ENCODE peak calls at places on chromosomes 1 and 21, in six cellular contexts. One of them, this sample, is unnamed. For H3K4me1 and H3K9me3, the result is how much of the 10 kb centered on the place peaks cover.

GRCh38 chr1:4974981-4975685 is 320.7 kb downstream of the AJAP1 start:
- DNase-seq in lower lobe of right lung: no peak
- DNase-seq in HCT116: no peak
- DNase-seq in endodermal cell: no peak
- DNase-seq in upper lobe of right lung: no peak
- DNase-seq in CD8-positive, alpha-beta T cell: peak
- DNase-seq in this sample: no peak

GRCh38 chr1:44693159-44693558 is 18.6 kb downstream of the ARMH1 start:
- DNase-seq in lower lobe of right lung: no peak
- DNase-seq in HCT116: no peak
- DNase-seq in endodermal cell: no peak
- DNase-seq in upper lobe of right lung: peak
- DNase-seq in CD8-positive, alpha-beta T cell: no peak
- DNase-seq in this sample: no peak

GRCh38 chr1:54342764-54343687 is 63.2 kb downstream of the SSBP3 start:
- DNase-seq in lower lobe of right lung: no peak
- DNase-seq in HCT116: no peak
- DNase-seq in endodermal cell: peak
- DNase-seq in upper lobe of right lung: no peak
- DNase-seq in CD8-positive, alpha-beta T cell: no peak
- DNase-seq in this sample: no peak

GRCh38 chr1:108200627-108201106 is 524 bp upstream of the SLC25A24 start:
- DNase-seq in lower lobe of right lung: no peak
- DNase-seq in HCT116: peak
- DNase-seq in endodermal cell: peak
- DNase-seq in upper lobe of right lung: no peak
- DNase-seq in CD8-positive, alpha-beta T cell: peak
- DNase-seq in this sample: peak

GRCh38 chr1:83086986-83087512 is 911.9 kb downstream of the TTLL7 start:
- DNase-seq in lower lobe of right lung: no peak
- DNase-seq in HCT116: no peak
- DNase-seq in endodermal cell: no peak
- DNase-seq in upper lobe of right lung: no peak
- DNase-seq in CD8-positive, alpha-beta T cell: no peak
- DNase-seq in this sample: no peak

GRCh38 chr1:244207042-244207934 is 156.2 kb downstream of the ZBTB18 start:
- DNase-seq in lower lobe of right lung: no peak
- DNase-seq in HCT116: no peak
- DNase-seq in endodermal cell: no peak
- DNase-seq in upper lobe of right lung: no peak
- DNase-seq in CD8-positive, alpha-beta T cell: no peak
- DNase-seq in this sample: no peak

GRCh38 chr1:165876121-165876520 is 48.7 kb downstream of the UCK2 start:
- DNase-seq in lower lobe of right lung: no peak
- DNase-seq in HCT116: no peak
- DNase-seq in endodermal cell: no peak
- DNase-seq in upper lobe of right lung: no peak
- DNase-seq in CD8-positive, alpha-beta T cell: no peak
- DNase-seq in this sample: no peak

GRCh38 chr1:221431068-221431651 is 310.7 kb downstream of the DUSP10 start:
- DNase-seq in lower lobe of right lung: no peak
- DNase-seq in HCT116: no peak
- DNase-seq in endodermal cell: no peak
- DNase-seq in upper lobe of right lung: no peak
- DNase-seq in CD8-positive, alpha-beta T cell: no peak
- DNase-seq in this sample: no peak

GRCh38 chr1:153349363-153350340 is 1.0 kb upstream of the PGLYRP4 start:
- DNase-seq in lower lobe of right lung: no peak
- DNase-seq in HCT116: no peak
- DNase-seq in endodermal cell: peak
- DNase-seq in upper lobe of right lung: no peak
- DNase-seq in CD8-positive, alpha-beta T cell: peak
- DNase-seq in this sample: no peak

GRCh38 chr1:70997793-70998192 is 49.8 kb downstream of the PTGER3 start:
- DNase-seq in lower lobe of right lung: no peak
- DNase-seq in HCT116: no peak
- DNase-seq in endodermal cell: no peak
- DNase-seq in upper lobe of right lung: no peak
- DNase-seq in CD8-positive, alpha-beta T cell: no peak
- DNase-seq in this sample: no peak

GRCh38 chr1:183822081-183822611 is 17.2 kb downstream of the RGL1 start:
- DNase-seq in lower lobe of right lung: no peak
- DNase-seq in HCT116: no peak
- DNase-seq in endodermal cell: no peak
- DNase-seq in upper lobe of right lung: no peak
- DNase-seq in CD8-positive, alpha-beta T cell: no peak
- DNase-seq in this sample: no peak

GRCh38 chr21:32653326-32653901 is 41.2 kb upstream of the CFAP298 start:
- DNase-seq in lower lobe of right lung: no peak
- DNase-seq in HCT116: peak
- DNase-seq in endodermal cell: peak
- DNase-seq in upper lobe of right lung: no peak
- DNase-seq in CD8-positive, alpha-beta T cell: no peak
- DNase-seq in this sample: peak

GRCh38 chr21:41914358-41914757 is 35.2 kb upstream of the PRDM15 start:
- DNase-seq in lower lobe of right lung: no peak
- DNase-seq in HCT116: no peak
- DNase-seq in endodermal cell: no peak
- DNase-seq in upper lobe of right lung: no peak
- DNase-seq in CD8-positive, alpha-beta T cell: no peak
- DNase-seq in this sample: no peak

GRCh38 chr1:181469829-181470228 is 13.5 kb upstream of the CACNA1E start:
- DNase-seq in lower lobe of right lung: no peak
- DNase-seq in HCT116: no peak
- DNase-seq in endodermal cell: peak
- DNase-seq in upper lobe of right lung: no peak
- DNase-seq in CD8-positive, alpha-beta T cell: no peak
- DNase-seq in this sample: peak

GRCh38 chr1:209607102-209607794 is 23.7 kb downstream of the CAMK1G start:
- DNase-seq in lower lobe of right lung: no peak
- DNase-seq in HCT116: no peak
- DNase-seq in endodermal cell: no peak
- DNase-seq in upper lobe of right lung: peak
- DNase-seq in CD8-positive, alpha-beta T cell: no peak
- DNase-seq in this sample: no peak

GRCh38 chr21:35882791-35883240 is 177.5 kb downstream of the SETD4 start:
- DNase-seq in lower lobe of right lung: no peak
- DNase-seq in HCT116: no peak
- DNase-seq in endodermal cell: no peak
- DNase-seq in upper lobe of right lung: no peak
- DNase-seq in CD8-positive, alpha-beta T cell: no peak
- DNase-seq in this sample: no peak

GRCh38 chr1:62187548-62187947 is 7.1 kb upstream of the L1TD1 start:
- DNase-seq in lower lobe of right lung: no peak
- DNase-seq in HCT116: no peak
- DNase-seq in endodermal cell: peak
- DNase-seq in upper lobe of right lung: no peak
- DNase-seq in CD8-positive, alpha-beta T cell: no peak
- DNase-seq in this sample: no peak

GRCh38 chr1:31725777-31726535 is 22.1 kb upstream of the COL16A1 start:
- DNase-seq in lower lobe of right lung: no peak
- DNase-seq in HCT116: no peak
- DNase-seq in endodermal cell: no peak
- DNase-seq in upper lobe of right lung: no peak
- DNase-seq in CD8-positive, alpha-beta T cell: no peak
- DNase-seq in this sample: no peak

GRCh38 chr1:208432346-208432745 is 188.2 kb upstream of the PLXNA2 start:
- DNase-seq in lower lobe of right lung: no peak
- DNase-seq in HCT116: no peak
- DNase-seq in endodermal cell: no peak
- DNase-seq in upper lobe of right lung: no peak
- DNase-seq in CD8-positive, alpha-beta T cell: no peak
- DNase-seq in this sample: no peak

GRCh38 chr1:239805888-239806772 is 285.6 kb upstream of the FMN2 start:
- DNase-seq in lower lobe of right lung: no peak
- DNase-seq in HCT116: no peak
- DNase-seq in endodermal cell: no peak
- DNase-seq in upper lobe of right lung: no peak
- DNase-seq in CD8-positive, alpha-beta T cell: no peak
- DNase-seq in this sample: no peak

GRCh38 chr1:178727014-178727895 is 2.2 kb downstream of the RALGPS2 start:
- DNase-seq in lower lobe of right lung: no peak
- DNase-seq in HCT116: no peak
- DNase-seq in endodermal cell: no peak
- DNase-seq in upper lobe of right lung: no peak
- DNase-seq in CD8-positive, alpha-beta T cell: no peak
- DNase-seq in this sample: no peak

GRCh38 chr21:15826908-15827601 is 97.3 kb downstream of the USP25 start:
- DNase-seq in lower lobe of right lung: no peak
- DNase-seq in HCT116: no peak
- DNase-seq in endodermal cell: no peak
- DNase-seq in upper lobe of right lung: no peak
- DNase-seq in CD8-positive, alpha-beta T cell: no peak
- DNase-seq in this sample: no peak

GRCh38 chr21:15825699-15826098 is 95.9 kb downstream of the USP25 start:
- DNase-seq in lower lobe of right lung: no peak
- DNase-seq in HCT116: no peak
- DNase-seq in endodermal cell: no peak
- DNase-seq in upper lobe of right lung: no peak
- DNase-seq in CD8-positive, alpha-beta T cell: no peak
- DNase-seq in this sample: no peak

GRCh38 chr21:15823486-15824150 is 93.8 kb downstream of the USP25 start:
- DNase-seq in lower lobe of right lung: no peak
- DNase-seq in HCT116: no peak
- DNase-seq in endodermal cell: no peak
- DNase-seq in upper lobe of right lung: no peak
- DNase-seq in CD8-positive, alpha-beta T cell: no peak
- DNase-seq in this sample: no peak

GRCh38 chr21:15831497-15831896 is 101.7 kb downstream of the USP25 start:
- DNase-seq in lower lobe of right lung: no peak
- DNase-seq in HCT116: no peak
- DNase-seq in endodermal cell: no peak
- DNase-seq in upper lobe of right lung: no peak
- DNase-seq in CD8-positive, alpha-beta T cell: no peak
- DNase-seq in this sample: no peak

DNA sequence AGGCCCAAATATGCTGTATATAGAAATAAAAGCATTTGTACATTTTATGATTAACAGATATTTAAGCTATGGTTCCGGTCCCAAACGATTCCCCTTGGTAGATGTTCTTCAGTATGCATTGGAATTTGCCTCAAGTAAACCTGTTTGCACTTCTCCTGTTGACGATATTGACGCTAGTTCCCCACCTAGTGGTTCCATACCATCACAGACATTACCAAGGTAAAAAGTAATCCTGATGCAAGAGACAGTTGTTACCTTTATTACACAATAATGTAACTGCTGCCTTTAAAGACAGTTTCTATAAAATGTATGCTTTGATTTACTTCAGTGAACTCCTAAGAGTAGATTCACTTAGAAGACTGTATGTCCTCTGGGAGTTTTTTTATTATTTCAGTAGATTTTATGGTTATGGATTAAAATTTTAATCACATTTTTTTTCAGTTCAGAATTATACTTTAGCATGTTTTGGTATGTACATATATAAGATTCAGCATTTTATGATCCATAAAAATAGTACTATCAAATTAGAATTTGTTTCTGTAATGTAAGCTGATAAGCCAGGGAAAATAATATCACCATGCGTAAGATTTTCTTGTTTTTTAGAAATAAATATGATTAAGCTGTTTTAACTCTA is 96.5 kb downstream of the USP25 start:
- DNase-seq in lower lobe of right lung: no peak
- DNase-seq in HCT116: peak
- DNase-seq in endodermal cell: peak
- DNase-seq in upper lobe of right lung: no peak
- DNase-seq in CD8-positive, alpha-beta T cell: no peak
- DNase-seq in this sample: peak
- TF ChIP-seq CTCF in lower lobe of right lung: peak
- TF ChIP-seq CTCF in HCT116: peak
- TF ChIP-seq CTCF in endodermal cell: peak
- TF ChIP-seq CTCF in upper lobe of right lung: peak
- TF ChIP-seq CTCF in CD8-positive, alpha-beta T cell: peak
- TF ChIP-seq CTCF in this sample: peak

GRCh38 chr1:3003039-3003940 is 18.0 kb upstream of the ACTRT2 start:
- DNase-seq in lower lobe of right lung: peak
- DNase-seq in HCT116: no peak
- DNase-seq in endodermal cell: no peak
- DNase-seq in upper lobe of right lung: peak
- DNase-seq in CD8-positive, alpha-beta T cell: no peak
- DNase-seq in this sample: no peak
- H3K4me1 ChIP-seq in lower lobe of right lung: under half
- H3K4me1 ChIP-seq in HCT116: under half
- H3K4me1 ChIP-seq in endodermal cell: under half
- H3K4me1 ChIP-seq in upper lobe of right lung: under half
- H3K4me1 ChIP-seq in CD8-positive, alpha-beta T cell: under half
- H3K4me1 ChIP-seq in this sample: under half

DNA sequence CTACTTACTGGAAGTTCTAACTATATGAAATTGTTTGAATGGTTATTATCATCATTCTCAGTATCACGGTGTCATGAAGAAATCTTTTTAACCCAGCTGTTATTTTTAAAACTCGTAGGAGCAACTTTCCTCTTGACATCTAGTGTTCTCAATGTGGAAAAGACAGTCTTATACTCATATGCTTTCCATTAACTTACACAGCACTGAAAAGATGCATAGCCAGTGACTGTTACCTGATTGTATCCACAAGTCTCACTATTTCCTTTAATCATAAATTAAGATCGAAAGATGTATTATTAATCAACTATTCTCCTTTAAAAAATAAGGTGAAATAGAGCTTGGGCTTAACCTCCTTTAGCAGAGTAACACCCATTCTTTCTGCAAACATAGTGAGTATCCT is 59.7 kb upstream of the TNFSF4 start:
- DNase-seq in lower lobe of right lung: no peak
- DNase-seq in HCT116: no peak
- DNase-seq in endodermal cell: no peak
- DNase-seq in upper lobe of right lung: no peak
- DNase-seq in CD8-positive, alpha-beta T cell: no peak
- DNase-seq in this sample: no peak
- H3K9me3 ChIP-seq in lower lobe of right lung: under half
- H3K9me3 ChIP-seq in HCT116: under half
- H3K9me3 ChIP-seq in endodermal cell: under half
- H3K9me3 ChIP-seq in upper lobe of right lung: under half
- H3K9me3 ChIP-seq in CD8-positive, alpha-beta T cell: under half
- H3K9me3 ChIP-seq in this sample: under half

DNA sequence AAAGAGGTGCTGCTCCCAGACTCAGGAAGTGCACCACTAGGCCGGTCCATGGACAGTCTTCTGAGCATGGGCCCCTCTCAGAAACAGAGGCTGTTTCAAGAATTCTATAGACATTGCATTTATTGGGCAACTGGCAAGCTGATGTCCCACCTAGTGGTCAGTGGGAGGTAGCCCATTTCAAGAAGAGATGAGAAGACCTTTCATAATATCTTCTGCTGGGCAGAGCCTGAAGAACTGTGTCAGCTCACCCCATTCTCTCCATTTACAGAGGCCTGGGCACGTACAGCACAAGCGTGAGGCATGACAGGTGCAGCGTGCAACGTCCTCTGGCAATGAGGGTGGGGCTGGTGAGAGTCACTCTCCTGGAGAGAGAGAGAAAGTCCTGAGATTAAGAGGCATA is 216.0 kb downstream of the DYRK1A start:
- DNase-seq in lower lobe of right lung: no peak
- DNase-seq in HCT116: peak
- DNase-seq in endodermal cell: peak
- DNase-seq in upper lobe of right lung: no peak
- DNase-seq in CD8-positive, alpha-beta T cell: no peak
- DNase-seq in this sample: peak
- TF ChIP-seq CTCF in lower lobe of right lung: peak
- TF ChIP-seq CTCF in HCT116: peak
- TF ChIP-seq CTCF in endodermal cell: peak
- TF ChIP-seq CTCF in upper lobe of right lung: peak
- TF ChIP-seq CTCF in CD8-positive, alpha-beta T cell: no peak
- TF ChIP-seq CTCF in this sample: peak

GRCh38 chr1:113031060-113031933 is 41.7 kb upstream of the LRIG2 start:
- DNase-seq in lower lobe of right lung: no peak
- DNase-seq in HCT116: no peak
- DNase-seq in endodermal cell: no peak
- DNase-seq in upper lobe of right lung: no peak
- DNase-seq in CD8-positive, alpha-beta T cell: no peak
- DNase-seq in this sample: no peak
- H3K4me1 ChIP-seq in lower lobe of right lung: under half
- H3K4me1 ChIP-seq in HCT116: under half
- H3K4me1 ChIP-seq in endodermal cell: under half
- H3K4me1 ChIP-seq in upper lobe of right lung: under half
- H3K4me1 ChIP-seq in CD8-positive, alpha-beta T cell: under half
- H3K4me1 ChIP-seq in this sample: under half